ENCODE peak calls at places on chromosomes 7 and 10, in eight cellular contexts. Z is T-helper 9 cell; D is LoVo; U is iris pigment epithelial cell; G is HCT116; S is stimulated activated CD8-positive, alpha-beta memory T cell treated with anti-CD3 and anti-CD28 coated beads, Interleukin-2, amount 100 ng/mL, for 48 hours; K is suprapubic skin; Q is caudate nucleus. H is an unnamed sample.

GRCh38 chr7:135193615-135194081 is 17.7 kb downstream of the WDR91 start:
- DNase-seq in Z (no peak), D (no peak), U (peak; percentile 97), G (no peak), S (no peak), K (no peak), Q (no peak), H (peak; percentile 54)

GRCh38 chr10:132187421-132188138 is 832 bp downstream of the DPYSL4 start:
- DNase-seq in Z (no peak), D (no peak), U (no peak), G (no peak), S (no peak), K (no peak), Q (no peak), H (no peak)

GRCh38 chr7:28069788-28070187 is 110.8 kb downstream of the JAZF1 start:
- DNase-seq in Z (no peak), D (no peak), U (peak; percentile 78), G (no peak), S (no peak), K (peak; percentile 68), Q (peak; percentile 17), H (no peak)

GRCh38 chr7:158120313-158120712 is 467.3 kb downstream of the PTPRN2 start:
- DNase-seq in Z (no peak), D (no peak), U (no peak), G (no peak), S (no peak), K (peak; percentile 2), Q (no peak), H (no peak)

GRCh38 chr10:88212069-88212468 is 348.6 kb downstream of the PTEN start:
- DNase-seq in Z (no peak), D (no peak), U (no peak), G (no peak), S (no peak), K (no peak), Q (no peak), H (no peak)

GRCh38 chr7:151186640-151187408 is at the start of gene ASB10:
- DNase-seq in Z (no peak), D (no peak), U (no peak), G (no peak), S (no peak), K (peak; percentile 49), Q (no peak), H (no peak)

GRCh38 chr7:12647364-12648219 is 39.8 kb upstream of the ARL4A start:
- DNase-seq in Z (no peak), D (peak; percentile 79), U (peak; percentile 67), G (peak; percentile 80), S (no peak), K (no peak), Q (no peak), H (peak; percentile 81)

GRCh38 chr10:72953687-72954086 is 919 bp downstream of the PLA2G12B start:
- DNase-seq in Z (no peak), D (no peak), U (no peak), G (no peak), S (no peak), K (no peak), Q (no peak), H (no peak)

GRCh38 chr7:756928-757560 is 30.0 kb upstream of the PRKAR1B start:
- DNase-seq in Z (no peak), D (no peak), U (no peak), G (no peak), S (no peak), K (peak; percentile 55), Q (no peak), H (no peak)

GRCh38 chr10:91700273-91700672 is 67.4 kb upstream of the PPP1R3C start:
- DNase-seq in Z (no peak), D (no peak), U (no peak), G (no peak), S (no peak), K (no peak), Q (no peak), H (no peak)

GRCh38 chr10:79074732-79075131 is 6.0 kb downstream of the ZMIZ1 start:
- DNase-seq in Z (no peak), D (no peak), U (no peak), G (no peak), S (no peak), K (no peak), Q (no peak), H (no peak)

GRCh38 chr10:70605153-70605552 is 2.6 kb upstream of the PRF1 start:
- DNase-seq in Z (no peak), D (no peak), U (no peak), G (no peak), S (no peak), K (no peak), Q (no peak), H (no peak)

GRCh38 chr7:42694894-42695553 is 216.8 kb downstream of the C7orf25 start:
- DNase-seq in Z (no peak), D (no peak), U (peak; percentile 25), G (no peak), S (no peak), K (no peak), Q (no peak), H (no peak)

GRCh38 chr10:121244791-121245190 is 353.5 kb downstream of the FGFR2 start:
- DNase-seq in Z (no peak), D (no peak), U (no peak), G (no peak), S (no peak), K (no peak), Q (no peak), H (no peak)

GRCh38 chr7:69708857-69709256 is 110.6 kb downstream of the AUTS2 start:
- DNase-seq in Z (no peak), D (no peak), U (peak; percentile 15), G (no peak), S (no peak), K (no peak), Q (no peak), H (no peak)

GRCh38 chr7:12712236-12712635 is 24.8 kb downstream of the ARL4A start:
- DNase-seq in Z (no peak), D (peak; percentile 50), U (no peak), G (no peak), S (no peak), K (no peak), Q (no peak), H (no peak)

GRCh38 chr7:116578526-116578925 is 53.7 kb downstream of the CAV1 start:
- DNase-seq in Z (no peak), D (no peak), U (peak; percentile 87), G (no peak), S (no peak), K (no peak), Q (no peak), H (no peak)

GRCh38 chr10:16832351-16833080 is 15.3 kb upstream of the RSU1 start:
- DNase-seq in Z (no peak), D (peak; percentile 65), U (peak; percentile 93), G (no peak), S (no peak), K (no peak), Q (no peak), H (peak; percentile 95)

GRCh38 chr10:123381271-123381670 is 227.1 kb downstream of the BUB3 start:
- DNase-seq in Z (no peak), D (no peak), U (peak; percentile 4), G (no peak), S (no peak), K (no peak), Q (no peak), H (no peak)

H was measured in brain microvascular endothelial cell.